ENCODE peak calls at places on chromosomes 16 and 17, in ten cellular contexts. C, D, I, R, E, X, A, H, F and V are unnamed samples.

GRCh38 chr17:5282639-5283217 is 644 bp downstream of the RABEP1 start:
- DNase-seq in C (no peak), D (no peak), I (no peak), R (no peak), E (peak), X (peak), A (no peak), H (peak), F (no peak), V (no peak)

GRCh38 chr17:5584971-5585794 is 874 bp upstream of the NLRP1 start:
- DNase-seq in C (no peak), D (peak), I (no peak), R (no peak), E (peak), X (no peak), A (no peak), H (no peak), F (no peak), V (no peak)

GRCh38 chr17:50122945-50123344 is 7.0 kb downstream of the SAMD14 start:
- DNase-seq in C (no peak), D (no peak), I (no peak), R (no peak), E (no peak), X (no peak), A (no peak), H (no peak), F (no peak), V (no peak)

GRCh38 chr17:67492251-67492740 is 115.2 kb downstream of the PITPNC1 start:
- DNase-seq in C (no peak), D (no peak), I (no peak), R (no peak), E (no peak), X (no peak), A (no peak), H (no peak), F (peak), V (no peak)

GRCh38 chr17:76132574-76133338 is 8.3 kb downstream of the FOXJ1 start:
- DNase-seq in C (peak), D (no peak), I (no peak), R (no peak), E (peak), X (no peak), A (no peak), H (peak), F (peak), V (no peak)

GRCh38 chr17:36885761-36886365 is 51.4 kb upstream of the LHX1 start:
- DNase-seq in C (no peak), D (no peak), I (no peak), R (no peak), E (no peak), X (no peak), A (no peak), H (no peak), F (no peak), V (no peak)

GRCh38 chr17:79965806-79966205 is 69.9 kb downstream of the TBC1D16 start:
- DNase-seq in C (no peak), D (no peak), I (no peak), R (no peak), E (no peak), X (peak), A (no peak), H (peak), F (peak), V (no peak)

GRCh38 chr17:47757416-47757815 is 24.4 kb downstream of the TBX21 start:
- DNase-seq in C (no peak), D (no peak), I (no peak), R (no peak), E (no peak), X (no peak), A (no peak), H (no peak), F (no peak), V (no peak)

GRCh38 chr17:73151888-73152633 is 12.7 kb upstream of the SSTR2 start:
- DNase-seq in C (no peak), D (no peak), I (no peak), R (no peak), E (no peak), X (no peak), A (no peak), H (no peak), F (no peak), V (no peak)

GRCh38 chr17:82881900-82882714 is 42.3 kb upstream of the ZNF750 start:
- DNase-seq in C (no peak), D (no peak), I (peak), R (no peak), E (no peak), X (no peak), A (no peak), H (peak), F (no peak), V (no peak)

GRCh38 chr17:13429201-13429600 is 172.5 kb downstream of the HS3ST3A1 start:
- DNase-seq in C (no peak), D (peak), I (no peak), R (no peak), E (peak), X (no peak), A (peak), H (no peak), F (no peak), V (no peak)

GRCh38 chr17:40111221-40112128 is 10.3 kb upstream of the MSL1 start:
- DNase-seq in C (peak), D (peak), I (peak), R (peak), E (peak), X (peak), A (peak), H (peak), F (peak), V (peak)

GRCh38 chr16:49615606-49616005 is 240.3 kb downstream of the ZNF423 start:
- DNase-seq in C (no peak), D (no peak), I (no peak), R (no peak), E (no peak), X (peak), A (no peak), H (no peak), F (peak), V (no peak)

GRCh38 chr17:13362341-13363122 is 239.2 kb downstream of the HS3ST3A1 start:
- DNase-seq in C (no peak), D (peak), I (no peak), R (no peak), E (peak), X (no peak), A (no peak), H (no peak), F (no peak), V (no peak)

GRCh38 chr16:50667497-50668367 is 13.4 kb downstream of the SNX20 start:
- DNase-seq in C (no peak), D (no peak), I (no peak), R (no peak), E (no peak), X (no peak), A (no peak), H (no peak), F (no peak), V (no peak)

GRCh38 chr17:55158439-55158838 is 106.3 kb upstream of the HLF start:
- DNase-seq in C (no peak), D (no peak), I (no peak), R (no peak), E (peak), X (no peak), A (no peak), H (no peak), F (no peak), V (no peak)

GRCh38 chr16:69131749-69132423 is 502 bp downstream of the CHTF8 start:
- DNase-seq in C (peak), D (peak), I (peak), R (peak), E (peak), X (peak), A (no peak), H (peak), F (peak), V (peak)

GRCh38 chr16:8761078-8761477 is 36.4 kb downstream of the TMEM186 start:
- DNase-seq in C (no peak), D (no peak), I (no peak), R (no peak), E (no peak), X (no peak), A (no peak), H (no peak), F (no peak), V (no peak)

GRCh38 chr17:19372866-19373505 is 5.3 kb upstream of the MAPK7 start:
- DNase-seq in C (no peak), D (no peak), I (no peak), R (no peak), E (no peak), X (no peak), A (no peak), H (no peak), F (peak), V (no peak)

GRCh38 chr16:23398987-23399805 is 53.8 kb downstream of the COG7 start:
- DNase-seq in C (no peak), D (no peak), I (no peak), R (no peak), E (no peak), X (no peak), A (no peak), H (no peak), F (peak), V (peak)

GRCh38 chr16:75192606-75193264 is 14.2 kb downstream of the CTRB2 start:
- DNase-seq in C (no peak), D (no peak), I (no peak), R (no peak), E (no peak), X (no peak), A (no peak), H (no peak), F (no peak), V (no peak)

GRCh38 chr17:43601280-43602050 is 55.3 kb upstream of the ETV4 start:
- DNase-seq in C (no peak), D (no peak), I (no peak), R (no peak), E (no peak), X (peak), A (no peak), H (no peak), F (no peak), V (no peak)

GRCh38 chr16:10961231-10961630 is 16.9 kb downstream of the CLEC16A start:
- DNase-seq in C (no peak), D (no peak), I (no peak), R (no peak), E (peak), X (peak), A (no peak), H (no peak), F (no peak), V (no peak)

GRCh38 chr16:29009050-29009837 is 24.4 kb downstream of the LAT start:
- DNase-seq in C (no peak), D (no peak), I (no peak), R (no peak), E (no peak), X (no peak), A (no peak), H (peak), F (no peak), V (no peak)

GRCh38 chr17:81697261-81698044 is 5.7 kb upstream of the MRPL12 start:
- DNase-seq in C (no peak), D (no peak), I (no peak), R (no peak), E (no peak), X (no peak), A (no peak), H (no peak), F (no peak), V (no peak)

GRCh38 chr17:48723555-48724239 is 712 bp downstream of the PRAC2 start:
- DNase-seq in C (no peak), D (no peak), I (no peak), R (no peak), E (no peak), X (no peak), A (no peak), H (peak), F (peak), V (no peak)

GRCh38 chr16:1363501-1364041 is 11.8 kb downstream of the GNPTG start:
- DNase-seq in C (peak), D (no peak), I (no peak), R (peak), E (peak), X (no peak), A (no peak), H (no peak), F (peak), V (peak)

GRCh38 chr16:82034981-82035612 is at the start of gene HSD17B2:
- DNase-seq in C (no peak), D (no peak), I (no peak), R (peak), E (no peak), X (no peak), A (no peak), H (peak), F (no peak), V (no peak)

GRCh38 chr17:56389356-56389755 is 204.1 kb upstream of the NOG start:
- DNase-seq in C (no peak), D (no peak), I (no peak), R (no peak), E (no peak), X (no peak), A (no peak), H (no peak), F (no peak), V (no peak)

GRCh38 chr17:81651692-81652091 is 4.7 kb downstream of the PDE6G start:
- DNase-seq in C (no peak), D (peak), I (no peak), R (peak), E (peak), X (no peak), A (no peak), H (no peak), F (peak), V (no peak)

GRCh38 chr16:61901689-61902088 is 134.5 kb downstream of the CDH8 start:
- DNase-seq in C (no peak), D (no peak), I (no peak), R (no peak), E (no peak), X (no peak), A (no peak), H (no peak), F (no peak), V (no peak)

GRCh38 chr16:68244481-68244902 is 681 bp upstream of the PLA2G15 start:
- DNase-seq in C (no peak), D (no peak), I (no peak), R (no peak), E (no peak), X (no peak), A (no peak), H (peak), F (no peak), V (no peak)

DNA sequence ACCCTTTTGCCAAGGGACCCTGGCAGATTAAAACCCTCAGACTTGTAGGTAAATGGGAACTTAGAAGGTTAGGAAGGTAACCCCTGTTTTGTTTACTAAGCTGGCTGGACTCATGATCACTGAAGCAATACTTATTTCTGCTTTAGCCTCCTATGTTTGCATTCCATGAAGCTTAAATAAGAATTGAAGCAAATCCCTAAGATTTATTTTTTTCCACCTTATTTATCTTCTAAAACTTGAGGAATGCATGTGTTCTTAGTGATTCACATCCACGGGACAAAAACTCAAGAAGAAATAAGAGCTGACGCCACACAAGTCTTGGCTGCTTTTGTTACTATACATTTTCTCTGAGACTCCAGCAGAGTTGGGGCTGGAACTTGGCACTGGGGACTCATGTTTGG is 35.5 kb downstream of the CLUAP1 start:
- DNase-seq in C (no peak), D (no peak), I (no peak), R (no peak), E (peak), X (no peak), A (no peak), H (no peak), F (no peak), V (no peak)
- TF ChIP-seq CTCF in C (no peak), D (no peak), I (no peak), R (no peak), E (no peak), X (no peak), A (no peak), H (no peak), F (no peak), V (no peak)

GRCh38 chr17:11300201-11300600 is 59.2 kb downstream of the SHISA6 start:
- DNase-seq in C (no peak), D (no peak), I (no peak), R (no peak), E (no peak), X (no peak), A (peak), H (no peak), F (no peak), V (no peak)

GRCh38 chr17:11293480-11293879 is 52.5 kb downstream of the SHISA6 start:
- DNase-seq in C (no peak), D (no peak), I (no peak), R (no peak), E (no peak), X (no peak), A (peak), H (no peak), F (peak), V (no peak)

GRCh38 chr17:11298401-11298800 is 57.4 kb downstream of the SHISA6 start:
- DNase-seq in C (no peak), D (no peak), I (no peak), R (no peak), E (no peak), X (no peak), A (peak), H (no peak), F (no peak), V (no peak)

GRCh38 chr17:11294826-11295225 is 53.8 kb downstream of the SHISA6 start:
- DNase-seq in C (no peak), D (no peak), I (no peak), R (no peak), E (no peak), X (no peak), A (peak), H (no peak), F (no peak), V (no peak)

DNA sequence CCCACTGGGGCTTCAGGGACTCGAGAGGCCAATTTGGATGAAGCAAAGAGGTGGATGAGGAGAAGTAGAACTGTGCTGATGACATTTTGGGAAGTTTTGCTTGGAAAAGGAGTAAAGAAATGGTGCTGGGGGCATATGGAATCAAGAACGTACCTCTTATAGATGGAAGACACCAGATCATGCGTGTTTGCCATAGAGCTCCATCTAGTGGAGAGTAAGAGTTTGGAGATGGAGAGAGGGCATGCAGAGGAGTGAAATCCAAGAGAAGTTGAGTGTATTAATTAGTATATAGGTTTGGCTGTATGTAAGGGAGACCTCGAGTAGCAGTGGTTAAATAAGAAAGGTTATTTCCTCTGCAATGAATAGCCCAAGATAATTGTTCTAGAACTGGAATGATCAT is 56.0 kb downstream of the SHISA6 start:
- DNase-seq in C (no peak), D (no peak), I (no peak), R (peak), E (no peak), X (no peak), A (peak), H (no peak), F (no peak), V (no peak)
- TF ChIP-seq CTCF in C (peak), D (no peak), I (no peak), R (peak), E (no peak), X (no peak), A (no peak), H (no peak), F (peak), V (peak)

GRCh38 chr17:70028397-70028796 is 46.6 kb upstream of the KCNJ16 start:
- DNase-seq in C (no peak), D (no peak), I (no peak), R (no peak), E (no peak), X (no peak), A (no peak), H (no peak), F (no peak), V (no peak)
- TF ChIP-seq CTCF in C (no peak), D (no peak), I (no peak), R (no peak), E (no peak), X (no peak), A (no peak), H (no peak), F (no peak), V (no peak)

DNA sequence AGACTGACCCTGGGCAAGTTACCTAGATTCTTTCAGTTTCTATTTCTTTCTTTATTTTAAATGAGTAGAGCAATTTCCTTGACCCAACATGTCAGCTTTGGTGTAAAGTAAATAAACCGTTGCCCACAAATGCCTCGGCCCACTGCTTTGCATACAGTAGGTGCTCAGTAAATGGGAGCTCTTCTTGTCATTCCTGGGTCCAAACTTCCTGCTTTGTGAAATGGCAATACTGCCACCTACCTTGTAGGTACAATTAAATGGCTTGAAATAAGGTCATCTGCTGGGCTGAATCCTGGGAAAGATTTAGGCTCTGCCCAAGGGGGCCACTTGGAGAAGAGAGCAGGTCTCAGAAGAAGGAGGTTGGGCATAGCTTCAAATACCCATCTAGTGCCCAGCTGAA is 253.0 kb downstream of the HS3ST3B1 start:
- DNase-seq in C (no peak), D (no peak), I (no peak), R (no peak), E (no peak), X (no peak), A (no peak), H (no peak), F (no peak), V (no peak)
- TF ChIP-seq CTCF in C (no peak), D (no peak), I (no peak), R (no peak), E (no peak), X (no peak), A (no peak), H (no peak), F (peak), V (no peak)